ENCODE peak calls at places on chromosomes 13 and 19, in four cellular contexts. B is GM23248, M is PC-9, T is hepatocyte. P is an unnamed sample. For H3K9me2, the result is how much of the 10 kb centered on the place peaks cover.

GRCh38 chr13:50529154-50529882 is 314.2 kb downstream of the DLEU7 start:
- DNase-seq in B (peak), T (peak), M (no peak), P (peak)

GRCh38 chr13:37475966-37476365 is 122.6 kb downstream of the POSTN start:
- DNase-seq in B (peak), M (no peak), T (no peak), P (no peak)

GRCh38 chr19:55488986-55489710 is 912 bp downstream of the SSC5D start:
- DNase-seq in M (no peak), T (no peak), B (no peak), P (no peak)

GRCh38 chr19:18173572-18174294 is at the start of gene IFI30:
- DNase-seq in B (peak), T (peak), M (peak), P (peak)

GRCh38 chr19:48568345-48568886 is 16.4 kb downstream of the SULT2B1 start:
- DNase-seq in B (peak), M (peak), T (peak), P (peak)

GRCh38 chr13:40564342-40564997 is 102.0 kb downstream of the FOXO1 start:
- DNase-seq in T (no peak), M (no peak), B (no peak), P (no peak)

GRCh38 chr19:623974-624373 is 9.4 kb downstream of the POLRMT start:
- DNase-seq in B (no peak), M (no peak), T (no peak), P (no peak)

GRCh38 chr19:14002571-14003278 is 3.4 kb downstream of the RFX1 start:
- DNase-seq in T (no peak), M (no peak), B (no peak), P (no peak)

GRCh38 chr13:51212808-51213728 is 9.1 kb upstream of the FAM124A start:
- DNase-seq in M (no peak), T (no peak), B (no peak), P (no peak)

GRCh38 chr13:42048323-42048624 is 174 bp upstream of the DGKH start:
- DNase-seq in T (no peak), M (no peak), B (peak), P (no peak)

GRCh38 chr13:68304287-68304893 is 1074.3 kb upstream of the PCDH9 start:
- DNase-seq in T (peak), M (no peak), B (peak), P (peak)

GRCh38 chr19:45117167-45117594 is 24.2 kb downstream of the PPP1R37 start:
- DNase-seq in M (no peak), T (peak), B (peak), P (no peak)

GRCh38 chr13:65789815-65790214 is 1440.3 kb downstream of the PCDH9 start:
- DNase-seq in B (peak), T (no peak), M (no peak), P (peak)

GRCh38 chr19:45251452-45252354 is 632 bp downstream of the MARK4 start:
- DNase-seq in B (peak), T (peak), M (no peak), P (no peak)

GRCh38 chr13:103931396-103931795 is 865.2 kb upstream of the SLC10A2 start:
- DNase-seq in M (no peak), T (no peak), B (no peak), P (no peak)

GRCh38 chr13:109212630-109213029 is 573.8 kb downstream of the IRS2 start:
- DNase-seq in T (no peak), M (no peak), B (no peak), P (no peak)

GRCh38 chr19:31408460-31409124 is 59.4 kb upstream of the TSHZ3 start:
- DNase-seq in M (no peak), T (peak), B (peak), P (peak)
- H3K9me2 ChIP-seq in M (under half), T (under half), B (under half), P (under half)

GRCh38 chr13:35879111-35879510 is 252.1 kb downstream of the DCLK1 start:
- DNase-seq in T (no peak), M (no peak), B (no peak), P (no peak)
- H3K9me2 ChIP-seq in T (under half), M (under half), B (under half), P (under half)

DNA sequence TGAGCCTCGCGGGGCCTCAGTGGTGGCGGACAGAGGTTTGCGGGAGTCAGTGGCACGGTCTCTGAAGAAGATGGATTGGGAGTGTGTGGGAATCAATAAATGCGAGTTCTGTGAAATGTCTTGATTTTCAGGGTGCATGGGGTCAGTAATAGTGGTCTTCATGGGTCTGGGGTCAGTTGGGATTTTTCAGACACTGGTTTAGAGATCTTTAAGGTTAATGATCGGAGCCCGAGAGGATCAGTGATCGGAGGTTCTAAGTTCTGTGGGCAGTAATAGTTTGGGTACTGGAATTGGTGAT is 377 bp downstream of the ZNF793 start:
- DNase-seq in B (no peak), M (no peak), T (no peak), P (no peak)
- H3K9me2 ChIP-seq in B (under half), M (under half), T (under half), P (under half)

DNA sequence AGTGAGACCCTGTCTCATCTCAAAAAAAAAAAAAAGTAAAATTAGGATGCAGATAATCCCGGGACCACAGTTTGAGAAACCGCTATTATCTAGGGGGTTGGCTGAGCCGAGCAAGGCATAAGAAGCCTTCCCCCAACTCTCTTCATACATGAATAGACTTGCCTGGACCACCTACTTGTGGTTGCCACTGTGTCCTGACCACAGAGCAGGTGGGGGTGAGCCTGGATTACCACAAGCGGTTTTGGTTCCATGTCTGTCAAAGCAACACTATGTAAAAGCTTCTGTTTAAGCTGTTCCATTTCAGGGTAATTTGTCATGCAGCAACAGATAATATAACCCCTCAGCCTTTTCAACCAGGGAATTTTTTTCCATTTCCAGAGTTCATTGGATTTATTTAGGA is 3.3 kb upstream of the NAPA start:
- DNase-seq in T (no peak), B (no peak), M (no peak), P (no peak)
- H3K9me2 ChIP-seq in T (under half), B (under half), M (under half), P (under half)

GRCh38 chr13:34512811-34513210 is 429.3 kb upstream of the NBEA start:
- DNase-seq in T (no peak), B (no peak), M (no peak), P (no peak)
- H3K9me2 ChIP-seq in T (under half), B (under half), M (under half), P (under half)

GRCh38 chr19:36501973-36502372 is 12.6 kb upstream of the ZNF566 start:
- DNase-seq in T (no peak), B (no peak), M (no peak), P (no peak)

GRCh38 chr19:36497001-36497400 is 7.6 kb upstream of the ZNF566 start:
- DNase-seq in M (no peak), T (no peak), B (no peak), P (no peak)
- H3K9me2 ChIP-seq in M (under half), T (under half), B (under half), P (under half)

DNA sequence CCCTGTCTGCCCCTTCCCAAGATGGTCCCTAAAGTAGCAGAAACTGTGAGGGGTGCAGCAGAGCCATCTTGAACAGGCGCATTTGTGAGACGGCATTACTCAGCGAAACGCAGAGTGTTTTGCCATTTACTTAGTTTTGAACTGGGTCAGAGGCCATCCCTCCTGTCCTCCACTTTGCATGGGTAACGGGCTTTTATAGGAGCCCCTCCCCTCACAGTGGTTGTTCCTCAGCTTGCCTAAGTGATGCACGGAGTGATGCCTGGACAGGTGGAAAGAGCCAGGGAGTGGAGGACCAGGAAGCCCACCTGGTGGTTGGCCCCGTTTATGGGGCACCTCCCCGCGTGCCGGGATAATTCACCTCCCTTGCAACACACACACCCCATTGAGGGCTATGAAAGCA is 68.0 kb upstream of the C1QTNF9 start:
- DNase-seq in T (no peak), M (no peak), B (no peak), P (no peak)
- H3K9me2 ChIP-seq in T (under half), M (under half), B (under half), P (under half)

GRCh38 chr19:37936886-37937285 is 29.9 kb downstream of the SIPA1L3 start:
- DNase-seq in M (no peak), T (no peak), B (no peak), P (no peak)

GRCh38 chr19:37936166-37936565 is 29.2 kb downstream of the SIPA1L3 start:
- DNase-seq in M (no peak), B (no peak), T (peak), P (no peak)

GRCh38 chr19:37941820-37942515 is 35.0 kb downstream of the SIPA1L3 start:
- DNase-seq in M (peak), T (peak), B (no peak), P (peak)

GRCh38 chr19:37935341-37935740 is 28.3 kb downstream of the SIPA1L3 start:
- DNase-seq in M (no peak), T (no peak), B (no peak), P (no peak)

DNA sequence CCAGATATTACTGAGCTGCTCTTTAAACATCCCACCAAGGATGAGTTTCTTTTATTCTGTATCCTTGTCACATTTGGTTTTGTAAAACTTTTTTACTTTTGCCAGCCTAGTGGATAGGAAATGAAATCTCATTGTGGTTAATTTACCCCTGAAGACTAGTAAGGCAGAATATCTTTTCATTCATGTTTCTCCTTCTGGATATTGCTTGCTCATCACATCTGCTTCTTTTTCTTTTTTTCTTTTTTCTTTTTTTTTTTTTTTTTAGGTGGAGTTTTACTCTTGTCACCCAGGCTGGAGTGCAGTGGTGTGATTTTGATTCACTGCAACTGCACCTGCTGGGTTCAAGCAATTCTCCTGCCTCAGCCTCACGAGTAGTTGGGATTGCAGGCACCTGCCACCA is 31.4 kb downstream of the SIPA1L3 start:
- DNase-seq in T (no peak), B (no peak), M (no peak), P (no peak)
- H3K9me2 ChIP-seq in T (under half), B (under half), M (under half), P (under half)

GRCh38 chr13:48528720-48529119 is 4.2 kb downstream of the RCBTB2 start:
- DNase-seq in T (no peak), B (no peak), M (no peak), P (no peak)

GRCh38 chr13:48531416-48532145 is 1.3 kb downstream of the RCBTB2 start:
- DNase-seq in T (no peak), M (no peak), B (no peak), P (no peak)

GRCh38 chr13:48530833-48531232 is 2.0 kb downstream of the RCBTB2 start:
- DNase-seq in M (no peak), T (no peak), B (no peak), P (no peak)

GRCh38 chr13:48527955-48528354 is 4.9 kb downstream of the RCBTB2 start:
- DNase-seq in B (no peak), M (no peak), T (no peak), P (no peak)

DNA sequence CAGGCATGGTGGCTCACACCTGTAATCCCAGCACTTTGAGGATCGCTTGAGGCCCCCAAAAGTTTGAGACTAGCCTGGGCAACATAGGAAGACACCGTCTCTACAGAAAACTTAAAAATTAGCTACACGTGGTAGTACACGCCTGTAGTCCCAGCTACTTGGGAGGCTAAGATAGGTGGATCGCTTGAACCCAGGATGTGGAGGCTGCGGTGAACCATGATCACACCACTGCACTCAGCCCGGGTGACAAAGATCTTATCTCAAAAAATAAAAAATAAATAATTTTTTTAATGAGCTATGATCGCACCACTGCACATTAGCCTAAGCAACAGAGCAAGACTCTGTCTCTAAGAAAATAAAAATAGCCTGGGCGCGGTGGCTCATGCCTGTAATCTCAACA is 6.6 kb downstream of the RCBTB2 start:
- DNase-seq in B (no peak), M (no peak), T (no peak), P (no peak)
- H3K9me2 ChIP-seq in B (under half), M (under half), T (under half), P (under half)